ENCODE peak calls at places on chromosomes 7 and 10, in eight cellular contexts. S, Y, F, A, C, R, D and O are unnamed samples.

GRCh38 chr7:128247640-128248194 is 6.6 kb downstream of the LEP start:
- DNase-seq in S (no peak), Y (no peak), F (no peak), A (no peak), C (peak), R (no peak), D (no peak), O (no peak)

GRCh38 chr10:119862524-119862923 is 10.1 kb downstream of the MCMBP start:
- DNase-seq in S (no peak), Y (no peak), F (no peak), A (no peak), C (no peak), R (no peak), D (no peak), O (no peak)

GRCh38 chr10:118585234-118585633 is 10.2 kb downstream of the PRLHR start:
- DNase-seq in S (no peak), Y (no peak), F (no peak), A (no peak), C (no peak), R (no peak), D (no peak), O (no peak)

GRCh38 chr7:21020667-21021066 is 234.0 kb upstream of the SP8 start:
- DNase-seq in S (no peak), Y (no peak), F (no peak), A (no peak), C (no peak), R (no peak), D (no peak), O (no peak)

GRCh38 chr10:44926771-44927751 is 15.9 kb downstream of the TMEM72 start:
- DNase-seq in S (no peak), Y (no peak), F (no peak), A (no peak), C (no peak), R (no peak), D (no peak), O (no peak)

GRCh38 chr10:125633517-125633999 is 49.4 kb downstream of the TEX36 start:
- DNase-seq in S (no peak), Y (no peak), F (no peak), A (no peak), C (no peak), R (no peak), D (no peak), O (peak)

GRCh38 chr10:12405342-12406320 is 56.3 kb downstream of the CAMK1D start:
- DNase-seq in S (no peak), Y (no peak), F (no peak), A (no peak), C (no peak), R (no peak), D (no peak), O (no peak)

GRCh38 chr7:159032310-159032709 is 112.4 kb downstream of the VIPR2 start:
- DNase-seq in S (no peak), Y (no peak), F (no peak), A (peak), C (no peak), R (no peak), D (no peak), O (no peak)

GRCh38 chr10:51886438-51887068 is 187.2 kb upstream of the CSTF2T start:
- DNase-seq in S (no peak), Y (no peak), F (no peak), A (no peak), C (no peak), R (no peak), D (no peak), O (no peak)

GRCh38 chr7:81079736-81080135 is 160.9 kb upstream of the SEMA3C start:
- DNase-seq in S (no peak), Y (no peak), F (no peak), A (no peak), C (no peak), R (no peak), D (no peak), O (no peak)

GRCh38 chr7:128323489-128324362 is 20.0 kb downstream of the RBM28 start:
- DNase-seq in S (no peak), Y (no peak), F (no peak), A (no peak), C (no peak), R (no peak), D (no peak), O (no peak)

GRCh38 chr10:62805139-62806092 is 896 bp downstream of the ADO start:
- DNase-seq in S (no peak), Y (no peak), F (no peak), A (no peak), C (no peak), R (no peak), D (peak), O (peak)

GRCh38 chr7:150317748-150318444 is 5.3 kb upstream of the LRRC61 start:
- DNase-seq in S (no peak), Y (no peak), F (no peak), A (no peak), C (no peak), R (no peak), D (peak), O (no peak)

GRCh38 chr10:87546221-87546620 is 41.5 kb downstream of the MINPP1 start:
- DNase-seq in S (no peak), Y (no peak), F (no peak), A (no peak), C (no peak), R (no peak), D (peak), O (no peak)

GRCh38 chr10:124262249-124262865 is 156.4 kb downstream of the OAT start:
- DNase-seq in S (no peak), Y (no peak), F (no peak), A (no peak), C (no peak), R (no peak), D (no peak), O (no peak)

GRCh38 chr10:70753841-70754621 is 31.1 kb downstream of the TBATA start:
- DNase-seq in S (no peak), Y (no peak), F (no peak), A (no peak), C (no peak), R (no peak), D (no peak), O (no peak)

GRCh38 chr7:381211-382117 is 91.5 kb downstream of the FOXL3 start:
- DNase-seq in S (peak), Y (no peak), F (peak), A (peak), C (no peak), R (no peak), D (no peak), O (no peak)

GRCh38 chr7:132933076-132933466 is 148.8 kb downstream of the CHCHD3 start:
- DNase-seq in S (no peak), Y (no peak), F (no peak), A (no peak), C (no peak), R (no peak), D (no peak), O (no peak)

GRCh38 chr7:50531401-50531906 is 33.8 kb downstream of the DDC start:
- DNase-seq in S (no peak), Y (no peak), F (peak), A (no peak), C (no peak), R (no peak), D (no peak), O (no peak)

GRCh38 chr10:58557714-58558113 is 45.0 kb downstream of the BICC1 start:
- DNase-seq in S (no peak), Y (no peak), F (no peak), A (no peak), C (no peak), R (no peak), D (no peak), O (no peak)

GRCh38 chr7:120662291-120662690 is 195.7 kb downstream of the TSPAN12 start:
- DNase-seq in S (no peak), Y (no peak), F (no peak), A (no peak), C (no peak), R (no peak), D (no peak), O (no peak)

GRCh38 chr7:42247301-42247700 is 10.3 kb upstream of the GLI3 start:
- DNase-seq in S (no peak), Y (peak), F (no peak), A (no peak), C (no peak), R (no peak), D (no peak), O (no peak)

GRCh38 chr10:90420637-90421318 is 437.1 kb downstream of the HTR7 start:
- DNase-seq in S (no peak), Y (no peak), F (no peak), A (no peak), C (no peak), R (no peak), D (no peak), O (no peak)

GRCh38 chr7:112097524-112097923 is 108.7 kb downstream of the DOCK4 start:
- DNase-seq in S (no peak), Y (no peak), F (no peak), A (no peak), C (no peak), R (no peak), D (no peak), O (no peak)

GRCh38 chr10:63563623-63564022 is 42.4 kb downstream of the REEP3 start:
- DNase-seq in S (no peak), Y (no peak), F (no peak), A (no peak), C (no peak), R (no peak), D (no peak), O (no peak)

GRCh38 chr7:123285076-123285700 is 85.4 kb upstream of the SLC13A1 start:
- DNase-seq in S (no peak), Y (no peak), F (no peak), A (no peak), C (no peak), R (no peak), D (no peak), O (no peak)

GRCh38 chr10:9636206-9636605 is 1381.5 kb upstream of the CELF2 start:
- DNase-seq in S (no peak), Y (no peak), F (no peak), A (no peak), C (no peak), R (no peak), D (no peak), O (no peak)

GRCh38 chr10:110865804-110866482 is 5.8 kb upstream of the PDCD4 start:
- DNase-seq in S (no peak), Y (no peak), F (no peak), A (no peak), C (no peak), R (no peak), D (no peak), O (no peak)

GRCh38 chr7:93232673-93233018 is 480 bp downstream of the VPS50 start:
- DNase-seq in S (no peak), Y (no peak), F (no peak), A (no peak), C (no peak), R (no peak), D (peak), O (peak)

GRCh38 chr7:47148541-47149207 is 433.2 kb downstream of the TNS3 start:
- DNase-seq in S (no peak), Y (no peak), F (no peak), A (no peak), C (no peak), R (no peak), D (no peak), O (no peak)

GRCh38 chr10:35722636-35723420 is 80.7 kb upstream of the FZD8 start:
- DNase-seq in S (no peak), Y (no peak), F (no peak), A (no peak), C (no peak), R (no peak), D (no peak), O (no peak)

GRCh38 chr10:107425844-107426553 is 261.5 kb upstream of the SORCS1 start:
- DNase-seq in S (no peak), Y (no peak), F (no peak), A (no peak), C (no peak), R (no peak), D (no peak), O (no peak)

GRCh38 chr7:157616931-157617330 is 280.1 kb downstream of the DNAJB6 start:
- DNase-seq in S (no peak), Y (no peak), F (no peak), A (no peak), C (no peak), R (no peak), D (no peak), O (no peak)

GRCh38 chr10:123548779-123549178 is 117.4 kb upstream of the GPR26 start:
- DNase-seq in S (no peak), Y (no peak), F (no peak), A (no peak), C (no peak), R (no peak), D (no peak), O (no peak)